ENCODE peak calls at places on chromosomes 3 and 15, in four cellular contexts. G is GM12878, Z is A549, V is K562. Y is an unnamed sample.

GRCh38 chr3:112605285-112605684 is 35.7 kb downstream of the CCDC80 start:
- DNase-seq in V (no peak), G (no peak), Z (peak), Y (peak)

GRCh38 chr3:38578081-38578475 is 71.4 kb downstream of the SCN5A start:
- DNase-seq in Z (no peak), G (no peak), V (no peak), Y (no peak)

GRCh38 chr3:139561959-139562676 is 22.6 kb upstream of the RBP1 start:
- DNase-seq in G (no peak), Z (peak), V (peak), Y (peak)

GRCh38 chr3:111539351-111540331 is 2.4 kb upstream of the CD96 start:
- DNase-seq in V (peak), G (peak), Z (peak), Y (peak)

GRCh38 chr15:29289179-29289578 is 19.6 kb upstream of the NSMCE3 start:
- DNase-seq in V (no peak), Z (no peak), G (no peak), Y (no peak)

GRCh38 chr3:98554580-98554979 is 22.8 kb downstream of the GPR15 start:
- DNase-seq in V (no peak), G (no peak), Z (no peak), Y (no peak)

GRCh38 chr3:31710123-31710841 is 177.6 kb downstream of the STT3B start:
- DNase-seq in Z (no peak), G (no peak), V (no peak), Y (peak)

GRCh38 chr3:137121704-137122314 is 164.0 kb downstream of the IL20RB start:
- DNase-seq in G (peak), V (peak), Z (peak), Y (peak)

GRCh38 chr15:58839485-58839884 is 68.4 kb downstream of the MINDY2 start:
- DNase-seq in V (peak), Z (peak), G (no peak), Y (peak)

GRCh38 chr3:64055076-64055475 is 31.8 kb upstream of the PSMD6 start:
- DNase-seq in Z (no peak), V (no peak), G (no peak), Y (no peak)

GRCh38 chr3:186073641-186074040 is 35.2 kb downstream of the ETV5 start:
- DNase-seq in G (no peak), V (no peak), Z (no peak), Y (peak)

GRCh38 chr3:39671116-39671515 is 138.3 kb upstream of the MYRIP start:
- DNase-seq in V (no peak), G (no peak), Z (no peak), Y (no peak)

GRCh38 chr3:39668420-39668819 is 141.0 kb upstream of the MYRIP start:
- DNase-seq in G (no peak), Z (peak), V (peak), Y (peak)

GRCh38 chr3:39664931-39665330 is 144.5 kb upstream of the MYRIP start:
- DNase-seq in V (no peak), G (no peak), Z (no peak), Y (no peak)

DNA sequence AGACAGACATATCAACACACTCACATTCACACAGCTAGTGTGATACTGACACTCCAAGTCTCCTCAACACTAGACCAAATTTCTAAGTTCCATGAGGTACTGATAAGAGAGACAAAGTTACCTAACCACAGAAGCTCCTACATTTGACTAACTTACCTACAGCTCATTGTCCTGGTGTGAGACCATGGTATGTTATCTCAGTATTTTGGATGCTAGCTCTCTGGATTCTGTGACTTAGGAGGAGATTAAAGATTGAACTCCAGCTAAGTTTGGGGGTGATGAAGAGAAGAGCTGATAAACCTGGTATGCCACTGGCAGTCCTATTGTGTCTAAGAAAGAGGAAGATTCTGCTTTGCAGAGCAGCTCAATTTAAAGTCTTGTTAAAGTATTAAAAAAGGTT is 144.0 kb upstream of the MYRIP start:
- DNase-seq in G (no peak), Z (no peak), V (no peak), Y (no peak)
- TF ChIP-seq ELK1 in G (no peak), Z (no peak), V (no peak), Y (no peak)

GRCh38 chr15:84582583-84583157 is 18.1 kb upstream of the ZSCAN2 start:
- DNase-seq in Z (no peak), G (no peak), V (no peak), Y (no peak)

GRCh38 chr15:84586641-84587160 is 14.1 kb upstream of the ZSCAN2 start:
- DNase-seq in G (no peak), Z (no peak), V (no peak), Y (peak)

GRCh38 chr15:84591815-84592214 is 9.0 kb upstream of the ZSCAN2 start:
- DNase-seq in V (no peak), Z (no peak), G (no peak), Y (no peak)

GRCh38 chr15:84590406-84590805 is 10.4 kb upstream of the ZSCAN2 start:
- DNase-seq in Z (no peak), G (no peak), V (no peak), Y (peak)

GRCh38 chr15:84588053-84588874 is 12.5 kb upstream of the ZSCAN2 start:
- DNase-seq in V (peak), G (no peak), Z (peak), Y (peak)
- TF ChIP-seq ELK1 in V (no peak), G (no peak), Z (no peak), Y (no peak)

GRCh38 chr3:195714380-195715011 is 6.3 kb upstream of the MUC20 start:
- DNase-seq in V (no peak), Z (no peak), G (no peak), Y (no peak)
- TF ChIP-seq ELK1 in V (no peak), Z (no peak), G (no peak), Y (no peak)

GRCh38 chr3:21839592-21839991 is 88.6 kb upstream of the ZNF385D start:
- DNase-seq in V (peak), Z (peak), G (no peak), Y (peak)
- TF ChIP-seq ELK1 in V (no peak), Z (no peak), G (no peak), Y (no peak)

DNA sequence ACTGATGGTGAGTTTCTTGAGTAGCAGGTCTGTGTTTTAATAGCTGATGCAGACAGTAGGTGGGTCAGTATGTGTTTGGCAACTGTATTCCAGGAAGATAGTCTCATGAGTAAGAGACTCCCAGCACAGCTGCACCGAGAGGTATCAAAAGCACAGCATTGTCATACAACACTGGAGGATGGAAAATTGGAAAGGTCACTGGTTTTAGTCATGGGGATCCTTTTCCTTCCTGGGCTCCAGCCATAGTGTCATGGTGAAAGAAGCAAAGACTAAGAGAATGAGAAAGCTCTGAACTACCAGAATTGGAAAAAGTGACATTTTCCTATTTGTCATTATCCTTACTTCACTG is 61.5 kb downstream of the P3H2 start:
- DNase-seq in Z (no peak), G (no peak), V (no peak), Y (peak)
- TF ChIP-seq ELK1 in Z (no peak), G (no peak), V (no peak), Y (no peak)

GRCh38 chr3:193194417-193194816 is 46.6 kb upstream of the PLAAT1 start:
- DNase-seq in V (no peak), G (no peak), Z (no peak), Y (no peak)

GRCh38 chr3:193190387-193190786 is 50.6 kb upstream of the PLAAT1 start:
- DNase-seq in G (no peak), V (peak), Z (peak), Y (no peak)
- TF ChIP-seq ELK1 in G (no peak), V (no peak), Z (no peak), Y (no peak)

GRCh38 chr3:150094150-150094932 is 123.6 kb upstream of the PFN2 start:
- DNase-seq in Z (no peak), G (no peak), V (no peak), Y (peak)
- TF ChIP-seq ELK1 in Z (no peak), G (no peak), V (no peak), Y (no peak)